ENCODE peak calls at places on chromosomes 7 and 10, in eight cellular contexts. Q is psoas muscle, F is right cardiac atrium, C is AG04449, X is sciatic nerve, V is EH, N is NCI-H446 treated with DMSO at 0.1 percent for 48 hours, E is hypothalamus. S is an unnamed sample.

GRCh38 chr10:123007558-123008378 is 827 bp downstream of the IKZF5 start:
- DNase-seq in N (no peak), C (no peak), F (no peak), V (peak; percentile 63), E (no peak), X (peak; percentile 61), Q (no peak), S (no peak)

GRCh38 chr7:30920584-30921539 is 9.2 kb downstream of the AQP1 start:
- DNase-seq in N (no peak), Q (peak; percentile 65), V (peak; percentile 85), C (no peak), F (peak; percentile 88), X (peak; percentile 53), E (no peak), S (peak; percentile 92)

GRCh38 chr10:43557214-43557613 is 17.2 kb downstream of the ZNF239 start:
- DNase-seq in N (no peak), V (no peak), Q (no peak), X (no peak), C (no peak), E (no peak), F (no peak), S (no peak)

GRCh38 chr10:122390271-122390670 is 15.8 kb downstream of the PLEKHA1 start:
- DNase-seq in F (no peak), E (no peak), V (no peak), C (no peak), X (no peak), N (no peak), Q (no peak), S (no peak)

GRCh38 chr7:26439502-26440252 is 148.0 kb downstream of the SNX10 start:
- DNase-seq in N (peak; percentile 9), X (no peak), V (no peak), F (no peak), C (no peak), Q (no peak), E (no peak), S (no peak)

GRCh38 chr7:41224063-41224763 is 478.7 kb downstream of the INHBA start:
- DNase-seq in V (peak; percentile 67), E (no peak), Q (no peak), X (no peak), F (no peak), C (no peak), N (no peak), S (no peak)

GRCh38 chr10:118851062-118852035 is 96.6 kb upstream of the CACUL1 start:
- DNase-seq in N (no peak), X (no peak), Q (no peak), F (no peak), E (no peak), C (no peak), V (no peak), S (no peak)

GRCh38 chr7:157409753-157410727 is 73.2 kb downstream of the DNAJB6 start:
- DNase-seq in X (no peak), C (no peak), V (no peak), F (peak; percentile 57), E (no peak), Q (peak; percentile 32), N (no peak), S (no peak)

GRCh38 chr10:96814264-96814663 is 17.8 kb upstream of the LCOR start:
- DNase-seq in E (no peak), Q (no peak), N (no peak), X (no peak), C (peak; percentile 14), F (no peak), V (peak; percentile 90), S (no peak)

GRCh38 chr7:7641129-7641663 is 644 bp downstream of the UMAD1 start:
- DNase-seq in C (no peak), E (no peak), N (no peak), F (no peak), X (no peak), V (no peak), Q (no peak), S (no peak)

GRCh38 chr7:128116740-128117139 is 85.5 kb upstream of the LRRC4 start:
- DNase-seq in N (no peak), E (no peak), C (no peak), F (no peak), V (no peak), X (no peak), Q (no peak), S (no peak)

GRCh38 chr10:131928248-131929095 is 27.7 kb downstream of the PPP2R2D start:
- DNase-seq in N (no peak), V (peak; percentile 34), X (peak; percentile 23), Q (no peak), F (no peak), E (no peak), C (no peak), S (no peak)

GRCh38 chr7:82605247-82605864 is 161.8 kb upstream of the CACNA2D1 start:
- DNase-seq in X (no peak), V (peak; percentile 42), C (no peak), Q (no peak), N (peak; percentile 53), E (no peak), F (no peak), S (no peak)

GRCh38 chr7:133742709-133743538 is 384.2 kb upstream of the LRGUK start:
- DNase-seq in X (no peak), N (peak; percentile 27), C (no peak), F (no peak), V (peak; percentile 38), E (no peak), Q (no peak), S (no peak)

GRCh38 chr7:5633161-5634106 is 148.0 kb downstream of the RNF216 start:
- DNase-seq in X (no peak), E (no peak), V (no peak), C (no peak), N (no peak), F (no peak), Q (peak; percentile 30), S (no peak)

GRCh38 chr7:73988197-73988596 is 39.8 kb upstream of the ELN start:
- DNase-seq in N (no peak), F (peak; percentile 91), X (no peak), Q (no peak), V (no peak), C (no peak), E (peak; percentile 53), S (no peak)

GRCh38 chr7:129958643-129959479 is 6.1 kb upstream of the UBE2H start:
- DNase-seq in V (peak; percentile 79), Q (peak; percentile 85), X (peak; percentile 39), F (no peak), N (no peak), E (no peak), C (peak; percentile 33), S (no peak)

GRCh38 chr7:87151002-87151505 is 1.2 kb upstream of the DMTF1 start:
- DNase-seq in E (no peak), C (no peak), V (no peak), Q (no peak), X (no peak), N (no peak), F (no peak), S (no peak)

GRCh38 chr7:119256001-119256400 is 1017.0 kb upstream of the KCND2 start:
- DNase-seq in E (no peak), V (no peak), F (no peak), X (no peak), C (no peak), N (no peak), Q (no peak), S (no peak)

GRCh38 chr7:27910341-27910740 is 170.4 kb downstream of the TAX1BP1 start:
- DNase-seq in X (no peak), C (no peak), F (no peak), V (peak; percentile 80), Q (no peak), N (no peak), E (no peak), S (no peak)

GRCh38 chr10:133292919-133293809 is 15.5 kb downstream of the TUBGCP2 start:
- DNase-seq in E (no peak), V (peak; percentile 92), N (no peak), X (no peak), Q (no peak), C (no peak), F (peak; percentile 44), S (no peak)

GRCh38 chr7:122298618-122299017 is 5.9 kb downstream of the FEZF1 start:
- DNase-seq in N (no peak), F (no peak), C (no peak), X (no peak), E (no peak), V (no peak), Q (no peak), S (no peak)

GRCh38 chr10:22319559-22320558 is 1.0 kb upstream of the BMI1 start:
- DNase-seq in E (no peak), N (no peak), V (no peak), Q (no peak), C (no peak), X (no peak), F (no peak), S (no peak)

GRCh38 chr7:131792311-131792710 is 235.9 kb upstream of the PODXL start:
- DNase-seq in X (no peak), N (no peak), E (no peak), F (no peak), C (no peak), V (no peak), Q (no peak), S (no peak)

GRCh38 chr10:116974442-116975005 is 30.5 kb downstream of the SHTN1 start:
- DNase-seq in C (peak; percentile 69), V (peak; percentile 87), E (no peak), N (peak; percentile 13), Q (no peak), F (no peak), X (no peak), S (no peak)

GRCh38 chr10:71641986-71642385 is 77.6 kb downstream of the C10orf105 start:
- DNase-seq in X (no peak), C (no peak), N (no peak), Q (no peak), E (no peak), V (no peak), F (no peak), S (no peak)

GRCh38 chr7:145331076-145331475 is 495.2 kb upstream of the TPK1 start:
- DNase-seq in Q (no peak), F (no peak), X (no peak), C (no peak), N (no peak), V (no peak), E (no peak), S (no peak)

GRCh38 chr10:91378061-91378460 is 32.1 kb upstream of the HECTD2 start:
- DNase-seq in Q (no peak), F (no peak), C (no peak), N (no peak), X (no peak), V (peak; percentile 24), E (no peak), S (no peak)

GRCh38 chr7:32892521-32893224 is 1.1 kb upstream of the KBTBD2 start:
- DNase-seq in F (peak; percentile 79), C (no peak), X (peak; percentile 66), E (no peak), Q (peak; percentile 68), V (peak; percentile 75), N (peak; percentile 55), S (peak; percentile 85)

GRCh38 chr10:54797636-54798395 is 3.2 kb downstream of the PCDH15 start:
- DNase-seq in C (no peak), F (no peak), E (no peak), X (no peak), N (no peak), Q (no peak), V (no peak), S (no peak)

GRCh38 chr10:49609283-49610014 is 661 bp upstream of the SLC18A3 start:
- DNase-seq in N (no peak), V (no peak), Q (peak; percentile 39), F (no peak), E (no peak), X (peak; percentile 49), C (no peak), S (peak; percentile 73)

GRCh38 chr7:37198906-37199485 is 249.7 kb downstream of the ELMO1 start:
- DNase-seq in V (peak; percentile 66), E (peak; percentile 7), F (peak; percentile 84), N (peak; percentile 49), C (peak; percentile 14), X (peak; percentile 89), Q (peak; percentile 85), S (peak; percentile 92)

GRCh38 chr10:115827650-115828049 is 445.4 kb downstream of the GFRA1 start:
- DNase-seq in N (no peak), E (no peak), Q (no peak), X (no peak), C (no peak), V (peak; percentile 53), F (no peak), S (no peak)

GRCh38 chr7:107934991-107935770 is 44.2 kb downstream of the DLD start:
- DNase-seq in N (no peak), E (no peak), C (no peak), Q (no peak), V (peak; percentile 92), X (no peak), F (no peak), S (no peak)